ENCODE peak calls at places on chromosome 10, in nine cellular contexts. T is thyroid gland, H is kidney, C is AG04449, S is stomach, G is sigmoid colon, Q is BJ, L is foreskin fibroblast, Y is hepatocyte. K is an unnamed sample.

GRCh38 chr10:47246409-47247189 is 53.4 kb upstream of the GDF10 start:
- DNase-seq in L (no peak), G (peak), T (no peak), S (no peak), H (no peak), Y (no peak), C (no peak), Q (no peak), K (no peak)

GRCh38 chr10:63822496-63822895 is 301.3 kb downstream of the REEP3 start:
- DNase-seq in G (no peak), H (no peak), Q (no peak), C (no peak), Y (no peak), S (no peak), L (no peak), T (no peak), K (no peak)

GRCh38 chr10:93006435-93007039 is 54.1 kb upstream of the CYP26C1 start:
- DNase-seq in T (no peak), S (no peak), L (peak), Q (no peak), H (no peak), G (no peak), C (no peak), Y (peak), K (no peak)

GRCh38 chr10:110918269-110918632 is 729 bp downstream of the BBIP1 start:
- DNase-seq in L (peak), Q (peak), T (peak), C (peak), G (peak), H (no peak), Y (peak), S (peak), K (no peak)

GRCh38 chr10:42801135-42801534 is 18.5 kb downstream of the BMS1 start:
- DNase-seq in Y (no peak), L (no peak), Q (no peak), T (no peak), C (no peak), G (no peak), H (no peak), S (no peak), K (no peak)

GRCh38 chr10:93993782-93994668 is at the start of gene PLCE1:
- DNase-seq in S (peak), T (peak), C (no peak), L (peak), Q (no peak), H (peak), Y (peak), G (peak), K (no peak)

GRCh38 chr10:68543004-68543918 is 15.9 kb upstream of the SLC25A16 start:
- DNase-seq in S (no peak), Q (no peak), H (no peak), G (no peak), C (no peak), L (no peak), Y (peak), T (no peak), K (no peak)

GRCh38 chr10:72812798-72813430 is 80.6 kb upstream of the OIT3 start:
- DNase-seq in S (no peak), Q (peak), G (no peak), Y (peak), H (no peak), C (peak), L (peak), T (no peak), K (no peak)

GRCh38 chr10:70295321-70295720 is 11.5 kb upstream of the NPFFR1 start:
- DNase-seq in Y (no peak), H (no peak), C (no peak), G (peak), Q (no peak), T (no peak), S (no peak), L (no peak), K (no peak)

GRCh38 chr10:62335326-62335725 is 38.8 kb upstream of the ZNF365 start:
- DNase-seq in Y (no peak), S (no peak), L (peak), G (no peak), T (no peak), H (no peak), C (no peak), Q (no peak), K (no peak)

GRCh38 chr10:50807851-50808776 is 68.4 kb downstream of the ASAH2B start:
- DNase-seq in C (no peak), H (no peak), Y (peak), G (no peak), S (no peak), L (peak), Q (peak), T (no peak), K (no peak)

GRCh38 chr10:59625842-59626522 is 83.7 kb downstream of the SLC16A9 start:
- DNase-seq in S (peak), Q (peak), Y (peak), L (peak), G (peak), C (peak), H (no peak), T (peak), K (peak)

GRCh38 chr10:92290076-92290836 is 622 bp downstream of the CPEB3 start:
- DNase-seq in L (peak), C (no peak), S (peak), Y (peak), T (peak), G (peak), H (no peak), Q (no peak), K (no peak)

GRCh38 chr10:88983206-88983605 is 7.4 kb upstream of the FAS start:
- DNase-seq in Q (no peak), G (no peak), C (no peak), S (no peak), L (no peak), T (no peak), Y (no peak), H (no peak), K (no peak)

GRCh38 chr10:93481213-93481930 is 762 bp downstream of the MYOF start:
- DNase-seq in S (no peak), T (no peak), H (no peak), L (no peak), G (peak), C (no peak), Q (no peak), Y (no peak), K (no peak)

GRCh38 chr10:18620856-18621255 is 30.5 kb downstream of the NSUN6 start:
- DNase-seq in C (no peak), H (no peak), L (no peak), S (no peak), Y (no peak), Q (no peak), T (no peak), G (no peak), K (no peak)

GRCh38 chr10:95451568-95452524 is 109.3 kb downstream of the SORBS1 start:
- DNase-seq in T (no peak), Y (no peak), Q (no peak), L (no peak), H (no peak), C (no peak), G (no peak), S (no peak), K (no peak)

GRCh38 chr10:132974886-132975881 is 32.8 kb upstream of the CFAP46 start:
- DNase-seq in C (no peak), T (no peak), G (peak), Y (no peak), Q (no peak), L (peak), S (no peak), H (no peak), K (no peak)

GRCh38 chr10:33666686-33667480 is 332.4 kb upstream of the NRP1 start:
- DNase-seq in T (no peak), L (no peak), H (no peak), Q (no peak), Y (no peak), C (no peak), G (no peak), S (no peak), K (no peak)

GRCh38 chr10:127450644-127451043 is 98.5 kb upstream of the NPS start:
- DNase-seq in H (no peak), C (no peak), T (no peak), G (no peak), Q (no peak), S (no peak), L (no peak), Y (no peak), K (no peak)

GRCh38 chr10:43024942-43025700 is 51.7 kb upstream of the RET start:
- DNase-seq in Y (no peak), Q (no peak), T (no peak), G (no peak), H (no peak), S (no peak), L (no peak), C (no peak), K (no peak)

GRCh38 chr10:97888641-97889262 is 39.1 kb downstream of the GOLGA7B start:
- DNase-seq in G (no peak), Q (no peak), S (peak), C (no peak), T (peak), H (peak), L (peak), Y (peak), K (no peak)

GRCh38 chr10:98110356-98110755 is 24.1 kb upstream of the R3HCC1L start:
- DNase-seq in L (no peak), H (no peak), T (no peak), Y (no peak), Q (no peak), S (no peak), G (no peak), C (no peak), K (no peak)

GRCh38 chr10:87030912-87031635 is 11.0 kb downstream of the FAM25A start:
- DNase-seq in C (no peak), G (no peak), Q (no peak), Y (no peak), H (no peak), L (no peak), T (no peak), S (no peak), K (no peak)

GRCh38 chr10:13877154-13877909 is 290.6 kb downstream of the PRPF18 start:
- DNase-seq in G (peak), H (peak), C (no peak), Q (no peak), T (peak), L (peak), Y (no peak), S (peak), K (no peak)

GRCh38 chr10:130929422-130930325 is 381.8 kb downstream of the TCERG1L start:
- DNase-seq in S (no peak), T (no peak), G (no peak), Q (no peak), L (no peak), H (no peak), C (no peak), Y (no peak), K (no peak)

GRCh38 chr10:67657775-67658174 is 38.2 kb downstream of the CTNNA3 start:
- DNase-seq in S (no peak), Y (no peak), L (no peak), Q (no peak), H (no peak), T (no peak), C (no peak), G (no peak), K (no peak)

GRCh38 chr10:35572583-35572982 is 32.6 kb upstream of the GJD4 start:
- DNase-seq in S (no peak), Q (no peak), Y (no peak), L (no peak), T (no peak), H (no peak), G (no peak), C (no peak), K (no peak)

GRCh38 chr10:25952857-25953256 is 18.8 kb downstream of the MYO3A start:
- DNase-seq in G (no peak), Q (no peak), T (no peak), C (no peak), Y (no peak), S (no peak), L (no peak), H (no peak), K (no peak)

GRCh38 chr10:98340946-98341345 is 73.0 kb upstream of the LOXL4 start:
- DNase-seq in Y (no peak), C (no peak), Q (no peak), G (no peak), L (no peak), H (no peak), T (no peak), S (no peak), K (no peak)

GRCh38 chr10:110837418-110838120 is 34.2 kb upstream of the PDCD4 start:
- DNase-seq in T (no peak), S (no peak), G (peak), L (no peak), Y (no peak), Q (no peak), C (no peak), H (no peak), K (no peak)

GRCh38 chr10:974038-974784 is 14.0 kb upstream of the GTPBP4 start:
- DNase-seq in C (no peak), T (peak), H (no peak), S (peak), Y (peak), L (no peak), Q (no peak), G (no peak), K (no peak)

GRCh38 chr10:69588358-69588757 is 15.1 kb upstream of the NEUROG3 start:
- DNase-seq in Y (no peak), H (no peak), C (no peak), G (no peak), Q (no peak), T (no peak), L (no peak), S (no peak), K (no peak)

GRCh38 chr10:97127960-97128850 is 57.6 kb downstream of the SLIT1 start:
- DNase-seq in C (no peak), T (no peak), G (peak), H (peak), S (no peak), Q (no peak), L (no peak), Y (no peak), K (no peak)

GRCh38 chr10:43689955-43690771 is 41.5 kb upstream of the ZNF32 start:
- DNase-seq in L (peak), G (peak), H (peak), T (peak), S (peak), Q (no peak), Y (peak), C (no peak), K (no peak)

GRCh38 chr10:131973160-131973951 is 8.4 kb downstream of the BNIP3 start:
- DNase-seq in C (no peak), H (no peak), L (no peak), S (no peak), G (peak), T (no peak), Q (no peak), Y (no peak), K (no peak)

GRCh38 chr10:104028146-104028545 is 57.5 kb downstream of the COL17A1 start:
- DNase-seq in Q (no peak), S (no peak), C (no peak), G (no peak), Y (peak), H (no peak), L (no peak), T (no peak), K (no peak)
- TF ChIP-seq CTCF in Q (peak), S (no peak), C (peak), G (no peak), Y (peak), H (peak), L (peak), T (no peak), K (peak)

GRCh38 chr10:4982764-4983226 is 19.6 kb downstream of the AKR1C1 start:
- DNase-seq in Q (no peak), T (peak), C (no peak), G (no peak), S (peak), L (peak), H (peak), Y (peak), K (no peak)

GRCh38 chr10:4980793-4981192 is 17.6 kb downstream of the AKR1C1 start:
- DNase-seq in S (no peak), Y (no peak), G (no peak), Q (no peak), L (no peak), H (no peak), C (no peak), T (no peak), K (no peak)

GRCh38 chr10:4984223-4984622 is 19.4 kb downstream of the AKR1C2 start:
- DNase-seq in Y (no peak), T (no peak), S (no peak), L (no peak), Q (no peak), G (no peak), H (no peak), C (no peak), K (no peak)

GRCh38 chr10:4983615-4984216 is 19.9 kb downstream of the AKR1C2 start:
- DNase-seq in L (no peak), C (no peak), S (no peak), H (no peak), T (no peak), Q (no peak), G (no peak), Y (no peak), K (no peak)

DNA sequence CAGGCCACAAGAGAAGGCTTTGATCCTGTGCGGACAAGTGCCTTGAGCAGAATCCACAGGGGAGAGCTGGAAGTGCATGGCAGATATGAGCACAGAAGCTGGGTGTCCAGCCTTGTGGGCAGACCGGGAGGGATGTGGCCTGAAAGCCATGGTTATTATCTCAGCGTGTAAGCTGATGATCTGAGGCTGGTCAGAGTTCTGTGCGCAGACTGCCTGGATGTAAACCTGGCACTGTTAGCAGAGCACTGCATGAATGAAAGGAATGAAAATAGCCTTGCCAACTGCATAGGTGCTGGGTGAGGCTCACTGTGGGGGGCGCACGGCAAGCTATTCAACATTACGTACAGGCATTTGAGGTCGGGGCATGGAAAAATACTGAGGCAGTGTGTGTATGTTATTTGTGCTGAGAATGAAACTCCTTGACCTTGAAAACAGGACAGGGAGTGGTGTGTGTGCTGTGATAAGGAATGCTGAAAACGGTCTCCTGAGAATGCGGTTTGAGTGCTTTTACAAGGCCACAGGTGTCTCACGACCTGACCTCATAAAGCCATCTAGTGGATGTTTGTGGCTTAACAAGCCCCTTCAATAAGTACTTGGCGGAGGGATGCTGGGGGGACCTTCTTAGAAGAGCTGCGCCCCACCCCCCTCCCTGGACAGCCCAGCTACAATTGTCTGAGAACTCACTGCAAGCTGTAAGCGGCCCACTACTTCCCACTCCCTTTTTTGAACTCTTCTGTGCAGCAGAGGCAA is 18.7 kb downstream of the AKR1C1 start:
- DNase-seq in Q (no peak), Y (peak), G (no peak), C (no peak), T (peak), S (peak), H (no peak), L (peak), K (peak)
- TF ChIP-seq CTCF in Q (peak), Y (peak), G (peak), C (peak), T (peak), S (no peak), H (peak), L (peak), K (peak)

GRCh38 chr10:126097558-126098215 is 201.3 kb downstream of the FANK1 start:
- DNase-seq in Y (no peak), T (no peak), C (no peak), S (no peak), H (no peak), G (no peak), Q (no peak), L (no peak), K (no peak)
- TF ChIP-seq CTCF in Y (no peak), T (no peak), C (no peak), S (no peak), H (peak), G (no peak), Q (peak), L (no peak), K (peak)

GRCh38 chr10:30422981-30423654 is 10.9 kb upstream of the MAP3K8 start:
- DNase-seq in C (no peak), T (peak), G (peak), Y (peak), Q (no peak), L (no peak), S (peak), H (peak), K (no peak)
- TF ChIP-seq CTCF in C (no peak), T (no peak), G (no peak), Y (no peak), Q (no peak), L (no peak), S (no peak), H (no peak), K (no peak)

DNA sequence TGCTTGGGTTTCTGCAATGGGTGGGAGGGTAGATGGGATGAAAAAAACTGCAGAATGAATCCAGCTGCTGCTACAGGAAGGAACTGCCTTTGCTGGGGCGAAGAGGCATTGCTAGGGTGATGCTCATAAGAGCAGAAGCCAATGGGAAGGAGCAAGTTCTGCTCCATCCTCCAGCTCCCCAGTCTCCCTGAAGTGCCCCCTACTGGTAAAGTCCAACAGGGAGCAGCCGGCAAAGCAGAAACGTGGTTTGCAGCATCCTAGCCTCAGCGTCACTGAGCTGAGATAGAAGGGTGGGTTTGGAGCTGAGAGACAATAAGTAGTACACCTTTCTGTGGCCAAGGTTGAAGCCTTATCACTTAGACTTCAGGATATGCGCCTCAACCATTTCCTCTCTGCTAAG is 220.5 kb downstream of the CCSER2 start:
- DNase-seq in Y (no peak), T (no peak), L (no peak), S (no peak), H (no peak), Q (no peak), C (no peak), G (no peak), K (no peak)
- TF ChIP-seq CTCF in Y (peak), T (no peak), L (peak), S (no peak), H (no peak), Q (peak), C (peak), G (no peak), K (peak)

GRCh38 chr10:46035923-46036849 is 5.8 kb upstream of the NCOA4 start:
- DNase-seq in T (no peak), H (no peak), Q (no peak), Y (no peak), S (no peak), G (no peak), C (no peak), L (no peak), K (no peak)
- TF ChIP-seq CTCF in T (no peak), H (no peak), Q (no peak), Y (no peak), S (no peak), G (no peak), C (no peak), L (peak), K (no peak)

GRCh38 chr10:114288424-114289095 is 49.5 kb downstream of the VWA2 start:
- DNase-seq in G (peak), T (no peak), H (peak), Q (no peak), C (no peak), L (no peak), S (no peak), Y (no peak), K (no peak)

GRCh38 chr10:114286971-114287370 is 47.9 kb downstream of the VWA2 start:
- DNase-seq in S (no peak), Y (no peak), Q (no peak), T (peak), L (no peak), C (no peak), H (peak), G (peak), K (no peak)

GRCh38 chr10:114291076-114291475 is 52.0 kb downstream of the VWA2 start:
- DNase-seq in Y (no peak), T (no peak), G (peak), H (peak), Q (no peak), L (no peak), C (no peak), S (no peak), K (no peak)

GRCh38 chr10:114290038-114290437 is 51.0 kb downstream of the VWA2 start:
- DNase-seq in G (peak), C (no peak), T (no peak), Q (no peak), Y (no peak), H (peak), L (no peak), S (no peak), K (no peak)

DNA sequence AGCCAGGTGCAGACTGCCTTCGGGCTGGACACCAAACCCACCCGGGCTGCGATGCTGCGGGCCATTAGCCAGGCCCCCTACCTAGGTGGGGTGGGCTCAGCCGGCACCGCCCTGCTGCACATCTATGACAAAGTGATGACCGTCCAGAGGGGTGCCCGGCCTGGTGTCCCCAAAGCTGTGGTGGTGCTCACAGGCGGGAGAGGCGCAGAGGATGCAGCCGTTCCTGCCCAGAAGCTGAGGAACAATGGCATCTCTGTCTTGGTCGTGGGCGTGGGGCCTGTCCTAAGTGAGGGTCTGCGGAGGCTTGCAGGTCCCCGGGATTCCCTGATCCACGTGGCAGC is 50.0 kb downstream of the VWA2 start:
- DNase-seq in Q (no peak), S (no peak), G (peak), T (no peak), L (no peak), C (no peak), H (peak), Y (no peak), K (no peak)
- TF ChIP-seq CTCF in Q (no peak), S (no peak), G (no peak), T (no peak), L (no peak), C (no peak), H (no peak), Y (no peak), K (no peak)

K was measured in GM12864.